ENCODE peak calls at places on chromosomes 5 and 9, in six cellular contexts. K is pancreas; V is heart left ventricle; N is CD4-positive, CD25-positive, alpha-beta regulatory T cell; Q is thoracic aorta; U is lung. B is an unnamed sample. For H3K4me1, the result is how much of the 10 kb centered on the place peaks cover.

GRCh38 chr5:95823738-95824609 is 1.4 kb upstream of the GLRX start:
- DNase-seq in K (peak), V (peak), N (peak), Q (no peak), U (no peak), B (peak)

GRCh38 chr9:33140406-33141360 is 26.5 kb downstream of the B4GALT1 start:
- DNase-seq in K (no peak), V (no peak), N (no peak), Q (no peak), U (no peak), B (no peak)

GRCh38 chr9:121133104-121133816 is 58.5 kb downstream of the CNTRL start:
- DNase-seq in K (peak), V (no peak), N (peak), Q (no peak), U (peak), B (peak)

GRCh38 chr5:59103303-59103702 is 520.4 kb downstream of the RAB3C start:
- DNase-seq in K (no peak), V (no peak), N (no peak), Q (no peak), U (no peak), B (no peak)

GRCh38 chr5:169576181-169576598 is 7.4 kb upstream of the SPDL1 start:
- DNase-seq in K (no peak), V (peak), N (no peak), Q (no peak), U (no peak), B (no peak)

GRCh38 chr9:117720066-117720465 is 15.9 kb downstream of the TLR4 start:
- DNase-seq in K (no peak), V (no peak), N (no peak), Q (no peak), U (no peak), B (no peak)

GRCh38 chr5:177478711-177479646 is 5.5 kb upstream of the DBN1 start:
- DNase-seq in K (no peak), V (peak), N (no peak), Q (no peak), U (peak), B (no peak)

GRCh38 chr5:34011521-34011920 is 3.7 kb upstream of the AMACR start:
- DNase-seq in K (no peak), V (no peak), N (no peak), Q (no peak), U (no peak), B (no peak)

GRCh38 chr5:62731011-62731410 is 152.4 kb downstream of the LRRC70 start:
- DNase-seq in K (no peak), V (no peak), N (no peak), Q (no peak), U (no peak), B (no peak)

GRCh38 chr9:134863941-134864820 is 16.4 kb upstream of the FCN2 start:
- DNase-seq in K (no peak), V (peak), N (no peak), Q (no peak), U (no peak), B (peak)

GRCh38 chr5:127031147-127031862 is 947 bp upstream of the MARCHF3 start:
- DNase-seq in K (peak), V (peak), N (peak), Q (no peak), U (no peak), B (no peak)

GRCh38 chr5:134240421-134240962 is 14.6 kb upstream of the PPP2CA start:
- DNase-seq in K (no peak), V (peak), N (no peak), Q (no peak), U (no peak), B (no peak)

GRCh38 chr5:134932508-134932907 is 27.6 kb downstream of the PCBD2 start:
- DNase-seq in K (no peak), V (no peak), N (no peak), Q (no peak), U (no peak), B (no peak)

GRCh38 chr5:175778951-175779475 is 92.4 kb upstream of the CPLX2 start:
- DNase-seq in K (no peak), V (no peak), N (no peak), Q (no peak), U (no peak), B (peak)

GRCh38 chr9:91047993-91048607 is 246.5 kb downstream of the SYK start:
- DNase-seq in K (no peak), V (no peak), N (no peak), Q (no peak), U (peak), B (no peak)

GRCh38 chr5:179926657-179927056 is 19.0 kb upstream of the TBC1D9B start:
- DNase-seq in K (no peak), V (no peak), N (no peak), Q (no peak), U (no peak), B (no peak)

GRCh38 chr9:33787839-33788238 is 7.5 kb upstream of the PRSS3 start:
- DNase-seq in K (no peak), V (peak), N (no peak), Q (no peak), U (no peak), B (no peak)

GRCh38 chr5:150137168-150137957 is 18.3 kb downstream of the PDGFRB start:
- DNase-seq in K (no peak), V (no peak), N (no peak), Q (no peak), U (no peak), B (no peak)

GRCh38 chr5:35856186-35857003 is at the start of gene IL7R:
- DNase-seq in K (no peak), V (no peak), N (no peak), Q (no peak), U (no peak), B (no peak)

GRCh38 chr5:91928751-91929521 is 545.8 kb upstream of the ARRDC3 start:
- DNase-seq in K (no peak), V (no peak), N (no peak), Q (no peak), U (no peak), B (no peak)

GRCh38 chr5:150300496-150301169 is 2.1 kb downstream of the ARSI start:
- DNase-seq in K (peak), V (no peak), N (no peak), Q (no peak), U (no peak), B (no peak)

GRCh38 chr9:130537346-130538050 is 41.9 kb upstream of the FUBP3 start:
- DNase-seq in K (no peak), V (no peak), N (no peak), Q (no peak), U (no peak), B (no peak)

GRCh38 chr5:146042628-146043279 is 62.6 kb downstream of the PLAC8L1 start:
- DNase-seq in K (no peak), V (no peak), N (no peak), Q (no peak), U (no peak), B (peak)

GRCh38 chr5:37710965-37711364 is 128.9 kb downstream of the GDNF start:
- DNase-seq in K (no peak), V (no peak), N (no peak), Q (no peak), U (no peak), B (no peak)

GRCh38 chr5:40401965-40402364 is 277.8 kb upstream of the PTGER4 start:
- DNase-seq in K (no peak), V (no peak), N (no peak), Q (no peak), U (no peak), B (no peak)

GRCh38 chr5:40406426-40407211 is 273.1 kb upstream of the PTGER4 start:
- DNase-seq in K (no peak), V (no peak), N (no peak), Q (no peak), U (no peak), B (no peak)

GRCh38 chr5:40404613-40405012 is 275.1 kb upstream of the PTGER4 start:
- DNase-seq in K (no peak), V (no peak), N (no peak), Q (no peak), U (no peak), B (no peak)

GRCh38 chr5:40405985-40406384 is 273.7 kb upstream of the PTGER4 start:
- DNase-seq in K (no peak), V (no peak), N (no peak), Q (no peak), U (no peak), B (no peak)

DNA sequence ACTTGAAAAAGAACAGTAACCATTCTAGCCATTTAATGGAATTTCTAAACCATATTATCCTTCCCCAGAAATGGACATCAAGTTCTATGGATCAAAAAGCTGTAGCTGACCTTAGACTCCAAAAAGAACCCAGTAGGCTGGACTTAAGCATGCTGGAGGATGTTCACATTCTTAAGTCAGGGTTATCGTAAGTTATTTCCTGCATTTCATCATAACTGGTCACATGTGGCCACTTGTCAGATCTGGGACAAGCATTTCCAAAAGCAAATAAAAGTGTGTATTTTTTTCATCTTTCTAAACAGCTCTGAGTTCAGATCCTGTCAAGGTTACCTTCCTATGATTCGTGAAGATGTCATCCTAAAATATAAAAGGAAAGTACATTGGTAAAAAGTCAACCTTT is 274.5 kb upstream of the PTGER4 start:
- DNase-seq in K (no peak), V (no peak), N (no peak), Q (no peak), U (no peak), B (no peak)
- H3K4me1 ChIP-seq in K (under half), V (half or more), N (under half), Q (under half), U (under half), B (under half)

GRCh38 chr9:126388964-126389363 is 62.3 kb downstream of the MVB12B start:
- DNase-seq in K (no peak), V (no peak), N (no peak), Q (no peak), U (no peak), B (no peak)
- H3K27ac ChIP-seq in K (no peak), V (no peak), N (no peak), Q (no peak), U (no peak), B (no peak)

GRCh38 chr5:68288756-68289134 is 73.2 kb downstream of the PIK3R1 start:
- DNase-seq in K (peak), V (peak), N (no peak), Q (no peak), U (no peak), B (no peak)
- H3K4me1 ChIP-seq in K (under half), V (half or more), N (half or more), Q (half or more), U (under half), B (under half)

GRCh38 chr5:69238760-69239251 is 4.1 kb downstream of the CDK7 start:
- DNase-seq in K (no peak), V (no peak), N (no peak), Q (no peak), U (no peak), B (peak)
- H3K27ac ChIP-seq in K (no peak), V (no peak), N (no peak), Q (no peak), U (no peak), B (peak)

DNA sequence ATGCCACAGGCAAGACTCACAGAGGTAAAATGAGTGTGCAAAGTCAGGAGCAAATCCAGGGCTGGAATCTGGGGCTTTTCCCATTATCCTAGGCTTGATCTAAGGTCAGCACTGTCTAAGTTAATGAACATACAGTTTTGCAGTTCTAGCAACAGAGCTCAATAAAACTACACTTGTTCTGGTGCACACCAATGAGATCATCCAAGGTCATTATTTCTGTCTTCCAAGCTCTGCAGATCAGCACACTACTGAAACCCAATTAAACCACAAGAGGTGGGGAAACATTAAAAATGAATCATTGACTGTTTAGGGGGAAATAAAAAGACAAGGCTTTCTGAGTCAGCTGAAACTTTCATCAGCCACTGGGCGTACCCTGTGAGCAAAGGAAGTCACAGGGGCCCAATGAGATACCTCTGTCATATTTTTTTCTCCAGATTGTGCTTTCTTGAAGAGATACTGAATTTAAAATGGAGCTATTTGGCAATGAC is 662.2 kb upstream of the ZNF608 start:
- DNase-seq in K (no peak), V (no peak), N (no peak), Q (no peak), U (no peak), B (peak)
- H3K4me1 ChIP-seq in K (under half), V (under half), N (under half), Q (under half), U (under half), B (half or more)

GRCh38 chr5:83035373-83036170 is 41.6 kb downstream of the TMEM167A start:
- DNase-seq in K (no peak), V (peak), N (no peak), Q (no peak), U (no peak), B (no peak)
- H3K27ac ChIP-seq in K (no peak), V (no peak), N (no peak), Q (no peak), U (no peak), B (no peak)

B was measured in RWPE2.